ENCODE peak calls at places on chromosomes 3 and 15, in eight cellular contexts. One of them, this sample, is unnamed.

GRCh38 chr3:14467723-14468620 is 65.6 kb downstream of the SLC6A6 start:
- DNase-seq in AG04450: no peak
- DNase-seq in bronchial epithelial cell: no peak
- DNase-seq in brain microvascular endothelial cell: peak; percentile 22
- DNase-seq in OCI-LY7: peak; percentile 53
- DNase-seq in suprapubic skin: no peak
- DNase-seq in cardiac muscle cell: peak; percentile 59
- DNase-seq in LNCaP clone FGC: no peak
- DNase-seq in this sample: no peak

GRCh38 chr15:33720952-33721351 is 247.3 kb upstream of the CHRM5 start:
- DNase-seq in bronchial epithelial cell: peak; percentile 88
- DNase-seq in OCI-LY7: no peak
- DNase-seq in LNCaP clone FGC: no peak
- DNase-seq in AG04450: no peak
- DNase-seq in brain microvascular endothelial cell: peak; percentile 82
- DNase-seq in suprapubic skin: no peak
- DNase-seq in cardiac muscle cell: peak; percentile 50
- DNase-seq in this sample: no peak

GRCh38 chr3:187183210-187183862 is 13.9 kb upstream of the RTP1 start:
- DNase-seq in brain microvascular endothelial cell: no peak
- DNase-seq in bronchial epithelial cell: peak; percentile 92
- DNase-seq in cardiac muscle cell: no peak
- DNase-seq in LNCaP clone FGC: no peak
- DNase-seq in AG04450: no peak
- DNase-seq in suprapubic skin: no peak
- DNase-seq in OCI-LY7: no peak
- DNase-seq in this sample: no peak

GRCh38 chr3:42503957-42504333 is 1.5 kb downstream of the VIPR1 start:
- DNase-seq in cardiac muscle cell: no peak
- DNase-seq in brain microvascular endothelial cell: no peak
- DNase-seq in suprapubic skin: peak; percentile 54
- DNase-seq in OCI-LY7: no peak
- DNase-seq in AG04450: no peak
- DNase-seq in bronchial epithelial cell: no peak
- DNase-seq in LNCaP clone FGC: no peak
- DNase-seq in this sample: no peak

GRCh38 chr3:193780810-193781472 is 187.9 kb downstream of the OPA1 start:
- DNase-seq in suprapubic skin: peak; percentile 87
- DNase-seq in AG04450: peak; percentile 27
- DNase-seq in bronchial epithelial cell: peak; percentile 87
- DNase-seq in OCI-LY7: peak; percentile 64
- DNase-seq in brain microvascular endothelial cell: peak; percentile 48
- DNase-seq in LNCaP clone FGC: peak; percentile 22
- DNase-seq in cardiac muscle cell: peak; percentile 83
- DNase-seq in this sample: no peak

GRCh38 chr3:173395073-173395411 is 2.5 kb upstream of the NLGN1 start:
- DNase-seq in suprapubic skin: no peak
- DNase-seq in LNCaP clone FGC: no peak
- DNase-seq in bronchial epithelial cell: peak; percentile 78
- DNase-seq in AG04450: no peak
- DNase-seq in brain microvascular endothelial cell: no peak
- DNase-seq in OCI-LY7: no peak
- DNase-seq in cardiac muscle cell: no peak
- DNase-seq in this sample: no peak

GRCh38 chr3:180922242-180922641 is 9.8 kb downstream of the FXR1 start:
- DNase-seq in brain microvascular endothelial cell: no peak
- DNase-seq in cardiac muscle cell: no peak
- DNase-seq in LNCaP clone FGC: no peak
- DNase-seq in bronchial epithelial cell: no peak
- DNase-seq in suprapubic skin: no peak
- DNase-seq in AG04450: no peak
- DNase-seq in OCI-LY7: no peak
- DNase-seq in this sample: no peak

GRCh38 chr3:122858373-122858772 is 63.5 kb downstream of the SLC49A4 start:
- DNase-seq in AG04450: no peak
- DNase-seq in cardiac muscle cell: peak; percentile 58
- DNase-seq in bronchial epithelial cell: peak; percentile 62
- DNase-seq in LNCaP clone FGC: no peak
- DNase-seq in brain microvascular endothelial cell: peak; percentile 12
- DNase-seq in OCI-LY7: peak; percentile 19
- DNase-seq in suprapubic skin: no peak
- DNase-seq in this sample: no peak

GRCh38 chr15:62464705-62465104 is 299.6 kb upstream of the C2CD4B start:
- DNase-seq in suprapubic skin: no peak
- DNase-seq in cardiac muscle cell: peak; percentile 61
- DNase-seq in LNCaP clone FGC: no peak
- DNase-seq in AG04450: no peak
- DNase-seq in brain microvascular endothelial cell: no peak
- DNase-seq in OCI-LY7: no peak
- DNase-seq in bronchial epithelial cell: no peak
- DNase-seq in this sample: no peak

GRCh38 chr3:157531301-157531660 is 28.1 kb upstream of the VEPH1 start:
- DNase-seq in cardiac muscle cell: peak; percentile 77
- DNase-seq in OCI-LY7: no peak
- DNase-seq in LNCaP clone FGC: no peak
- DNase-seq in suprapubic skin: no peak
- DNase-seq in bronchial epithelial cell: peak; percentile 29
- DNase-seq in brain microvascular endothelial cell: no peak
- DNase-seq in AG04450: no peak
- DNase-seq in this sample: no peak

GRCh38 chr3:135918600-135918999 is 46.9 kb upstream of the PPP2R3A start:
- DNase-seq in OCI-LY7: no peak
- DNase-seq in brain microvascular endothelial cell: no peak
- DNase-seq in AG04450: no peak
- DNase-seq in cardiac muscle cell: peak; percentile 63
- DNase-seq in suprapubic skin: no peak
- DNase-seq in LNCaP clone FGC: no peak
- DNase-seq in bronchial epithelial cell: peak; percentile 50
- DNase-seq in this sample: no peak

GRCh38 chr15:88061452-88061851 is 195.1 kb downstream of the NTRK3 start:
- DNase-seq in AG04450: no peak
- DNase-seq in OCI-LY7: no peak
- DNase-seq in brain microvascular endothelial cell: no peak
- DNase-seq in suprapubic skin: no peak
- DNase-seq in cardiac muscle cell: no peak
- DNase-seq in bronchial epithelial cell: no peak
- DNase-seq in LNCaP clone FGC: no peak
- DNase-seq in this sample: no peak

DNA sequence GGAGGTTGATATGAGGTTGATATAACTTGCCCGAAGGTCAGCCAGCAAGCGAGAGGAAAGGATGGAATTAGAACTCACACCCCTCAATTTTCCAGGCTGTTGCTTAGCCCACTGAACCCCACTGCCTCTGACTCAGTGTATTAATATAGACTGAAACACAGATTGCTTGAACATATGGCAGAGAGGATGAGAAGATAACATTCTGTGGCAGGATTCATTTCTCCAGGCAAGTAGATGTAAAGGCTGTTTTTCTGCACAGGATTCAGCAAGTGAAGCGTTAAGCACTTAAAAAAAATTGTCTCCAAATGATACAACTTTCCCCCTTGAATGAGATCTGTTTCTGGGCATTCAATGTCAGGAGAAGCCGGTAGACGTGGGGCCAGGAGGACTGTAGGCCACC is 335.2 kb downstream of the GAP43 start:
- DNase-seq in LNCaP clone FGC: no peak
- DNase-seq in cardiac muscle cell: no peak
- DNase-seq in AG04450: no peak
- DNase-seq in suprapubic skin: no peak
- DNase-seq in brain microvascular endothelial cell: no peak
- DNase-seq in OCI-LY7: no peak
- DNase-seq in bronchial epithelial cell: no peak
- DNase-seq in this sample: no peak
- H3K4me3 ChIP-seq in LNCaP clone FGC: no peak overlapping the region
- H3K4me3 ChIP-seq in cardiac muscle cell: no peak overlapping the region
- H3K4me3 ChIP-seq in AG04450: no peak overlapping the region
- H3K4me3 ChIP-seq in suprapubic skin: no peak overlapping the region
- H3K4me3 ChIP-seq in brain microvascular endothelial cell: no peak overlapping the region
- H3K4me3 ChIP-seq in OCI-LY7: no peak overlapping the region
- H3K4me3 ChIP-seq in bronchial epithelial cell: no peak overlapping the region
- H3K4me3 ChIP-seq in this sample: no peak overlapping the region

GRCh38 chr3:46417120-46417510 is 10.1 kb downstream of the CCRL2 start:
- DNase-seq in suprapubic skin: no peak
- DNase-seq in bronchial epithelial cell: no peak
- DNase-seq in brain microvascular endothelial cell: no peak
- DNase-seq in LNCaP clone FGC: no peak
- DNase-seq in cardiac muscle cell: no peak
- DNase-seq in AG04450: no peak
- DNase-seq in OCI-LY7: no peak
- DNase-seq in this sample: no peak
- H3K4me3 ChIP-seq in suprapubic skin: no peak overlapping the region
- H3K4me3 ChIP-seq in bronchial epithelial cell: no peak overlapping the region
- H3K4me3 ChIP-seq in brain microvascular endothelial cell: no peak overlapping the region
- H3K4me3 ChIP-seq in LNCaP clone FGC: no peak overlapping the region
- H3K4me3 ChIP-seq in cardiac muscle cell: no peak overlapping the region
- H3K4me3 ChIP-seq in AG04450: no peak overlapping the region
- H3K4me3 ChIP-seq in OCI-LY7: no peak overlapping the region
- H3K4me3 ChIP-seq in this sample: no peak overlapping the region

GRCh38 chr3:46146548-46146947 is 61.6 kb downstream of the CCR1 start:
- DNase-seq in cardiac muscle cell: no peak
- DNase-seq in suprapubic skin: no peak
- DNase-seq in OCI-LY7: no peak
- DNase-seq in AG04450: no peak
- DNase-seq in LNCaP clone FGC: no peak
- DNase-seq in bronchial epithelial cell: no peak
- DNase-seq in brain microvascular endothelial cell: no peak
- DNase-seq in this sample: no peak
- H3K4me3 ChIP-seq in cardiac muscle cell: no peak overlapping the region
- H3K4me3 ChIP-seq in suprapubic skin: no peak overlapping the region
- H3K4me3 ChIP-seq in OCI-LY7: no peak overlapping the region
- H3K4me3 ChIP-seq in AG04450: no peak overlapping the region
- H3K4me3 ChIP-seq in LNCaP clone FGC: no peak overlapping the region
- H3K4me3 ChIP-seq in bronchial epithelial cell: no peak overlapping the region
- H3K4me3 ChIP-seq in brain microvascular endothelial cell: no peak overlapping the region
- H3K4me3 ChIP-seq in this sample: no peak overlapping the region

GRCh38 chr3:129398803-129399144 is 29.7 kb downstream of the EFCAB12 start:
- DNase-seq in brain microvascular endothelial cell: no peak
- DNase-seq in suprapubic skin: no peak
- DNase-seq in OCI-LY7: peak; percentile 20
- DNase-seq in cardiac muscle cell: peak; percentile 32
- DNase-seq in AG04450: no peak
- DNase-seq in bronchial epithelial cell: peak; percentile 17
- DNase-seq in LNCaP clone FGC: no peak
- DNase-seq in this sample: no peak
- H3K4me3 ChIP-seq in brain microvascular endothelial cell: peak overlapping the region; percentile 84
- H3K4me3 ChIP-seq in suprapubic skin: peak overlapping the region; percentile 71
- H3K4me3 ChIP-seq in OCI-LY7: peak overlapping the region; percentile 87
- H3K4me3 ChIP-seq in cardiac muscle cell: peak overlapping the region; percentile 85
- H3K4me3 ChIP-seq in AG04450: peak overlapping the region; percentile 87
- H3K4me3 ChIP-seq in bronchial epithelial cell: peak overlapping the region; percentile 59
- H3K4me3 ChIP-seq in LNCaP clone FGC: peak overlapping the region; percentile 89
- H3K4me3 ChIP-seq in this sample: peak overlapping the region; percentile 69

GRCh38 chr15:36779744-36780408 is 200.4 kb downstream of the CDIN1 start:
- DNase-seq in brain microvascular endothelial cell: no peak
- DNase-seq in cardiac muscle cell: no peak
- DNase-seq in bronchial epithelial cell: no peak
- DNase-seq in suprapubic skin: no peak
- DNase-seq in LNCaP clone FGC: no peak
- DNase-seq in OCI-LY7: no peak
- DNase-seq in AG04450: no peak
- DNase-seq in this sample: no peak

GRCh38 chr15:36784098-36784670 is 204.8 kb downstream of the CDIN1 start:
- DNase-seq in AG04450: no peak
- DNase-seq in brain microvascular endothelial cell: no peak
- DNase-seq in LNCaP clone FGC: no peak
- DNase-seq in OCI-LY7: no peak
- DNase-seq in bronchial epithelial cell: no peak
- DNase-seq in cardiac muscle cell: no peak
- DNase-seq in suprapubic skin: no peak
- DNase-seq in this sample: no peak

GRCh38 chr15:36784717-36785116 is 205.3 kb downstream of the CDIN1 start:
- DNase-seq in cardiac muscle cell: no peak
- DNase-seq in brain microvascular endothelial cell: no peak
- DNase-seq in OCI-LY7: no peak
- DNase-seq in AG04450: no peak
- DNase-seq in LNCaP clone FGC: no peak
- DNase-seq in suprapubic skin: no peak
- DNase-seq in bronchial epithelial cell: no peak
- DNase-seq in this sample: no peak

GRCh38 chr15:36785396-36785795 is 206.0 kb downstream of the CDIN1 start:
- DNase-seq in LNCaP clone FGC: no peak
- DNase-seq in AG04450: no peak
- DNase-seq in brain microvascular endothelial cell: no peak
- DNase-seq in cardiac muscle cell: no peak
- DNase-seq in bronchial epithelial cell: no peak
- DNase-seq in OCI-LY7: no peak
- DNase-seq in suprapubic skin: no peak
- DNase-seq in this sample: no peak

GRCh38 chr15:36782681-36783080 is 203.3 kb downstream of the CDIN1 start:
- DNase-seq in bronchial epithelial cell: no peak
- DNase-seq in OCI-LY7: no peak
- DNase-seq in LNCaP clone FGC: no peak
- DNase-seq in AG04450: no peak
- DNase-seq in suprapubic skin: no peak
- DNase-seq in cardiac muscle cell: no peak
- DNase-seq in brain microvascular endothelial cell: no peak
- DNase-seq in this sample: no peak
- H3K4me3 ChIP-seq in bronchial epithelial cell: no peak overlapping the region
- H3K4me3 ChIP-seq in OCI-LY7: no peak overlapping the region
- H3K4me3 ChIP-seq in LNCaP clone FGC: no peak overlapping the region
- H3K4me3 ChIP-seq in AG04450: no peak overlapping the region
- H3K4me3 ChIP-seq in suprapubic skin: no peak overlapping the region
- H3K4me3 ChIP-seq in cardiac muscle cell: no peak overlapping the region
- H3K4me3 ChIP-seq in brain microvascular endothelial cell: no peak overlapping the region
- H3K4me3 ChIP-seq in this sample: no peak overlapping the region

GRCh38 chr3:128999104-128999503 is 2.0 kb upstream of the EFCC1 start:
- DNase-seq in AG04450: no peak
- DNase-seq in brain microvascular endothelial cell: no peak
- DNase-seq in LNCaP clone FGC: no peak
- DNase-seq in bronchial epithelial cell: no peak
- DNase-seq in suprapubic skin: no peak
- DNase-seq in OCI-LY7: no peak
- DNase-seq in cardiac muscle cell: no peak
- DNase-seq in this sample: no peak

GRCh38 chr3:129001101-129001816 is at the start of gene EFCC1:
- DNase-seq in suprapubic skin: peak; percentile 88
- DNase-seq in bronchial epithelial cell: no peak
- DNase-seq in cardiac muscle cell: peak; percentile 55
- DNase-seq in LNCaP clone FGC: no peak
- DNase-seq in OCI-LY7: no peak
- DNase-seq in AG04450: no peak
- DNase-seq in brain microvascular endothelial cell: no peak
- DNase-seq in this sample: no peak

GRCh38 chr3:129001817-129002572 is 891 bp downstream of the EFCC1 start:
- DNase-seq in OCI-LY7: peak; percentile 27
- DNase-seq in brain microvascular endothelial cell: no peak
- DNase-seq in cardiac muscle cell: no peak
- DNase-seq in AG04450: no peak
- DNase-seq in suprapubic skin: no peak
- DNase-seq in bronchial epithelial cell: no peak
- DNase-seq in LNCaP clone FGC: no peak
- DNase-seq in this sample: no peak

GRCh38 chr3:129002573-129003569 is 1.8 kb downstream of the EFCC1 start:
- DNase-seq in AG04450: no peak
- DNase-seq in OCI-LY7: no peak
- DNase-seq in LNCaP clone FGC: no peak
- DNase-seq in brain microvascular endothelial cell: no peak
- DNase-seq in suprapubic skin: no peak
- DNase-seq in bronchial epithelial cell: no peak
- DNase-seq in cardiac muscle cell: no peak
- DNase-seq in this sample: no peak

DNA sequence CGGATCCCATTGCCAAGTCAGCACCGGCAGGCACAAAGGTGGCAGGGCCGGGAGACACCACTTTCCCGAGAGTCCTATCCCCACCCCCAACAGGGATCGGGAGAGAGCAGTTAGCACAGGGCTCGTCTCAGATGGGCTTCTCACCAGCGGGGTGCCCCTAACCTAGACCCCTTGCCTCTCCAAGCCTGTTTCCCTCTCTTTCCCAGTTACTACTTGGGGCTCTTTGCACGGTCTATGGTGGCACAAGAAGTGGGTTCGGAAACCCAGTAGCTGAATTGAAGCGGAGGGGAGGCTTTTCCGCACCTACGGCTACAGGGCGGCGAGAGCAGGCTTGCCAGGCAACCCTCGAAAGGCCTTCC is 383 bp upstream of the EFCC1 start:
- DNase-seq in bronchial epithelial cell: no peak
- DNase-seq in suprapubic skin: no peak
- DNase-seq in LNCaP clone FGC: no peak
- DNase-seq in cardiac muscle cell: no peak
- DNase-seq in brain microvascular endothelial cell: no peak
- DNase-seq in AG04450: no peak
- DNase-seq in OCI-LY7: no peak
- DNase-seq in this sample: no peak
- H3K4me3 ChIP-seq in bronchial epithelial cell: no peak overlapping the region
- H3K4me3 ChIP-seq in suprapubic skin: peak overlapping the region; percentile 46
- H3K4me3 ChIP-seq in LNCaP clone FGC: no peak overlapping the region
- H3K4me3 ChIP-seq in cardiac muscle cell: peak overlapping the region; percentile 37
- H3K4me3 ChIP-seq in brain microvascular endothelial cell: peak overlapping the region; percentile 38
- H3K4me3 ChIP-seq in AG04450: peak overlapping the region; percentile 44
- H3K4me3 ChIP-seq in OCI-LY7: no peak overlapping the region
- H3K4me3 ChIP-seq in this sample: no peak overlapping the region

This sample was measured in GM12878.